ENCODE peak calls at places on chromosome 18, in ten cellular contexts. Q is brain microvascular endothelial cell; G is A549; P is tibial artery; U is psoas muscle; L is IMR-90; D is CD8-positive, alpha-beta T cell; K is colonic mucosa; V is Panc1; W is adrenal gland. X is an unnamed sample.

GRCh38 chr18:28136071-28136470 is 40.9 kb downstream of the CDH2 start:
- DNase-seq in U (no peak), V (no peak), P (no peak), G (no peak), D (no peak), Q (no peak), K (no peak), W (no peak), L (no peak), X (no peak)

GRCh38 chr18:25349926-25350560 is 1.9 kb downstream of the ZNF521 start:
- DNase-seq in U (peak), V (no peak), Q (no peak), D (no peak), W (peak), G (no peak), L (peak), K (peak), P (peak), X (no peak)

GRCh38 chr18:62571648-62572047 is 48.8 kb downstream of the ZCCHC2 start:
- DNase-seq in Q (no peak), L (no peak), W (no peak), P (no peak), G (no peak), V (no peak), U (no peak), K (no peak), D (no peak), X (no peak)

GRCh38 chr18:22674300-22674699 is 256.6 kb upstream of the CTAGE1 start:
- DNase-seq in G (peak), L (peak), V (no peak), U (no peak), Q (peak), P (no peak), K (no peak), D (no peak), W (peak), X (no peak)

GRCh38 chr18:36734589-36734988 is 94.2 kb downstream of the TPGS2 start:
- DNase-seq in P (no peak), K (no peak), G (no peak), W (no peak), D (no peak), U (no peak), Q (no peak), V (no peak), L (no peak), X (no peak)

GRCh38 chr18:42330296-42330695 is 375.3 kb downstream of the PIK3C3 start:
- DNase-seq in L (no peak), D (no peak), G (no peak), Q (no peak), W (no peak), P (no peak), V (no peak), U (no peak), K (no peak), X (no peak)

GRCh38 chr18:53380063-53380639 is 844.3 kb downstream of the MBD2 start:
- DNase-seq in D (no peak), W (no peak), G (peak), U (no peak), L (peak), V (peak), K (no peak), P (no peak), Q (no peak), X (peak)

GRCh38 chr18:48781041-48781989 is 169.4 kb downstream of the SMAD7 start:
- DNase-seq in G (no peak), P (peak), U (peak), Q (peak), L (peak), K (peak), D (no peak), V (no peak), W (peak), X (no peak)

GRCh38 chr18:23631312-23631711 is 31.4 kb downstream of the ANKRD29 start:
- DNase-seq in Q (no peak), L (no peak), D (no peak), G (no peak), P (no peak), U (no peak), W (no peak), K (no peak), V (no peak), X (no peak)

GRCh38 chr18:2303517-2304238 is 267.6 kb downstream of the METTL4 start:
- DNase-seq in Q (peak), U (no peak), K (no peak), D (no peak), L (no peak), W (no peak), G (peak), V (no peak), P (no peak), X (no peak)

GRCh38 chr18:31683968-31684278 is 458 bp downstream of the B4GALT6 start:
- DNase-seq in W (no peak), L (no peak), U (no peak), P (no peak), Q (no peak), D (no peak), V (no peak), K (no peak), G (no peak), X (no peak)
- H3K27ac ChIP-seq in W (peak), L (no peak), U (peak), P (no peak), Q (no peak), D (no peak), V (peak), K (peak), G (peak), X (peak)

GRCh38 chr18:9132628-9133027 is 4.0 kb upstream of the ANKRD12 start:
- DNase-seq in V (no peak), Q (no peak), W (no peak), L (no peak), U (no peak), D (no peak), P (no peak), G (no peak), K (no peak), X (no peak)
- H3K27ac ChIP-seq in V (no peak), Q (no peak), W (no peak), L (no peak), U (peak), D (no peak), P (peak), G (no peak), K (no peak), X (no peak)

GRCh38 chr18:12819822-12820221 is 64.2 kb downstream of the PTPN2 start:
- DNase-seq in U (no peak), V (no peak), K (no peak), W (no peak), G (no peak), P (no peak), L (no peak), Q (no peak), D (no peak), X (no peak)
- H3K27ac ChIP-seq in U (no peak), V (no peak), K (no peak), W (no peak), G (no peak), P (no peak), L (no peak), Q (no peak), D (no peak), X (no peak)

GRCh38 chr18:74951165-74951760 is 257.7 kb downstream of the PTGR3 start:
- DNase-seq in D (no peak), L (peak), K (peak), W (no peak), U (no peak), P (peak), Q (peak), V (peak), G (peak), X (no peak)
- H3K27ac ChIP-seq in D (no peak), L (peak), K (peak), W (no peak), U (no peak), P (peak), Q (peak), V (peak), G (no peak), X (no peak)

GRCh38 chr18:26747131-26747475 is 118.4 kb downstream of the AQP4 start:
- DNase-seq in K (no peak), L (no peak), W (no peak), G (peak), V (peak), D (no peak), Q (no peak), U (no peak), P (no peak), X (no peak)
- H3K27ac ChIP-seq in K (no peak), L (no peak), W (no peak), G (peak), V (no peak), D (no peak), Q (no peak), U (no peak), P (no peak), X (no peak)

GRCh38 chr18:13605901-13606300 is 120.5 kb downstream of the FAM210A start:
- DNase-seq in W (no peak), P (no peak), D (no peak), L (no peak), U (no peak), K (no peak), G (no peak), Q (no peak), V (no peak), X (no peak)

GRCh38 chr18:13606589-13607254 is 119.6 kb downstream of the FAM210A start:
- DNase-seq in D (no peak), P (no peak), W (no peak), U (no peak), Q (no peak), V (no peak), K (no peak), L (no peak), G (no peak), X (no peak)

GRCh38 chr18:13605477-13605876 is 120.9 kb downstream of the FAM210A start:
- DNase-seq in G (no peak), P (no peak), W (no peak), D (no peak), Q (no peak), U (no peak), K (no peak), L (no peak), V (no peak), X (no peak)

GRCh38 chr18:13603304-13604019 is 122.9 kb downstream of the FAM210A start:
- DNase-seq in P (no peak), D (no peak), Q (no peak), W (no peak), L (no peak), V (no peak), U (no peak), K (no peak), G (no peak), X (peak)

GRCh38 chr18:13604751-13605150 is 121.6 kb downstream of the FAM210A start:
- DNase-seq in K (no peak), V (no peak), D (no peak), L (no peak), G (no peak), Q (no peak), W (no peak), P (no peak), U (no peak), X (no peak)
- H3K27ac ChIP-seq in K (no peak), V (no peak), D (no peak), L (no peak), G (no peak), Q (no peak), W (no peak), P (no peak), U (no peak), X (no peak)

GRCh38 chr18:5958822-5959221 is 63.5 kb upstream of the TMEM200C start:
- DNase-seq in K (no peak), D (no peak), V (no peak), U (no peak), P (no peak), L (no peak), G (no peak), W (no peak), Q (no peak), X (no peak)

GRCh38 chr18:5961828-5962150 is 66.5 kb upstream of the TMEM200C start:
- DNase-seq in P (no peak), Q (no peak), G (no peak), V (no peak), D (no peak), U (no peak), W (no peak), K (no peak), L (no peak), X (no peak)

GRCh38 chr18:5962362-5962761 is 67.0 kb upstream of the TMEM200C start:
- DNase-seq in K (no peak), W (no peak), V (no peak), G (no peak), P (no peak), U (no peak), Q (no peak), L (no peak), D (no peak), X (peak)

GRCh38 chr18:5963267-5963666 is 67.9 kb upstream of the TMEM200C start:
- DNase-seq in W (no peak), L (no peak), V (no peak), U (no peak), D (no peak), K (no peak), P (no peak), Q (no peak), G (no peak), X (peak)

GRCh38 chr18:5961097-5961827 is 65.9 kb upstream of the TMEM200C start:
- DNase-seq in D (no peak), V (no peak), K (no peak), G (no peak), Q (no peak), U (no peak), W (no peak), P (no peak), L (no peak), X (peak)
- H3K27ac ChIP-seq in D (no peak), V (no peak), K (no peak), G (no peak), Q (no peak), U (no peak), W (no peak), P (no peak), L (no peak), X (no peak)

GRCh38 chr18:76445741-76446232 is 49.3 kb downstream of the ZNF516 start:
- DNase-seq in G (no peak), K (no peak), U (no peak), D (no peak), L (no peak), Q (no peak), V (no peak), W (no peak), P (no peak), X (peak)
- H3K27ac ChIP-seq in G (peak), K (no peak), U (peak), D (no peak), L (peak), Q (peak), V (peak), W (no peak), P (no peak), X (peak)

GRCh38 chr18:3704556-3705162 is 254.7 kb downstream of the TGIF1 start:
- DNase-seq in K (no peak), L (no peak), P (no peak), U (no peak), D (no peak), V (no peak), Q (no peak), G (no peak), W (no peak), X (no peak)

GRCh38 chr18:3706279-3707097 is 256.5 kb downstream of the TGIF1 start:
- DNase-seq in L (peak), G (no peak), D (no peak), W (no peak), Q (peak), K (no peak), U (no peak), V (no peak), P (no peak), X (no peak)

GRCh38 chr18:3709166-3709565 is 259.2 kb downstream of the TGIF1 start:
- DNase-seq in L (no peak), W (no peak), G (no peak), K (no peak), P (no peak), V (no peak), Q (no peak), D (no peak), U (no peak), X (no peak)

GRCh38 chr18:3703732-3704176 is 253.8 kb downstream of the TGIF1 start:
- DNase-seq in U (peak), W (peak), K (peak), D (peak), P (peak), L (peak), Q (peak), G (peak), V (peak), X (peak)
- H3K27ac ChIP-seq in U (no peak), W (no peak), K (no peak), D (no peak), P (no peak), L (no peak), Q (no peak), G (peak), V (peak), X (no peak)

X was measured in endodermal cell.